ENCODE peak calls at places on chromosomes 1 and 21, in eight cellular contexts. One of them, this sample, is unnamed.
A peak's percentile ranks its signal among the peaks of the same experiment; 100 is the strongest.

GRCh38 chr21:45957551-45957950 is 24.0 kb upstream of the COL6A1 start:
- DNase-seq in NB4: no peak
- DNase-seq in heart left ventricle: no peak
- DNase-seq in IMR-90: no peak
- DNase-seq in body of pancreas: no peak
- DNase-seq in esophagus squamous epithelium: no peak
- DNase-seq in A549: no peak
- DNase-seq in GM12891: no peak
- DNase-seq in this sample: no peak

GRCh38 chr1:202058001-202058908 is 47.9 kb downstream of the ELF3 start:
- DNase-seq in NB4: peak; percentile 49
- DNase-seq in heart left ventricle: no peak
- DNase-seq in IMR-90: peak; percentile 35
- DNase-seq in body of pancreas: no peak
- DNase-seq in esophagus squamous epithelium: no peak
- DNase-seq in A549: peak; percentile 87
- DNase-seq in GM12891: no peak
- DNase-seq in this sample: no peak

GRCh38 chr1:8985915-8986813 is 40.1 kb downstream of the SLC2A7 start:
- DNase-seq in NB4: no peak
- DNase-seq in heart left ventricle: peak; percentile 88
- DNase-seq in IMR-90: peak; percentile 95
- DNase-seq in body of pancreas: peak; percentile 87
- DNase-seq in esophagus squamous epithelium: no peak
- DNase-seq in A549: peak; percentile 67
- DNase-seq in GM12891: no peak
- DNase-seq in this sample: no peak

GRCh38 chr1:30404341-30404740 is 319.0 kb downstream of the MATN1 start:
- DNase-seq in NB4: no peak
- DNase-seq in heart left ventricle: no peak
- DNase-seq in IMR-90: no peak
- DNase-seq in body of pancreas: no peak
- DNase-seq in esophagus squamous epithelium: no peak
- DNase-seq in A549: no peak
- DNase-seq in GM12891: no peak
- DNase-seq in this sample: no peak

GRCh38 chr1:39346876-39347275 is 142.4 kb downstream of the MACF1 start:
- DNase-seq in NB4: no peak
- DNase-seq in heart left ventricle: no peak
- DNase-seq in IMR-90: no peak
- DNase-seq in body of pancreas: no peak
- DNase-seq in esophagus squamous epithelium: no peak
- DNase-seq in A549: no peak
- DNase-seq in GM12891: no peak
- DNase-seq in this sample: no peak

GRCh38 chr1:89812992-89813391 is 7.8 kb upstream of the LRRC8D start:
- DNase-seq in NB4: peak; percentile 60
- DNase-seq in heart left ventricle: no peak
- DNase-seq in IMR-90: peak; percentile 52
- DNase-seq in body of pancreas: no peak
- DNase-seq in esophagus squamous epithelium: no peak
- DNase-seq in A549: no peak
- DNase-seq in GM12891: no peak
- DNase-seq in this sample: no peak

GRCh38 chr1:154329551-154330131 is 4.3 kb downstream of the ATP8B2 start:
- DNase-seq in NB4: no peak
- DNase-seq in heart left ventricle: no peak
- DNase-seq in IMR-90: no peak
- DNase-seq in body of pancreas: no peak
- DNase-seq in esophagus squamous epithelium: no peak
- DNase-seq in A549: no peak
- DNase-seq in GM12891: no peak
- DNase-seq in this sample: peak; percentile 62

GRCh38 chr1:107318932-107319331 is 178.1 kb downstream of the NTNG1 start:
- DNase-seq in NB4: peak; percentile 1
- DNase-seq in heart left ventricle: no peak
- DNase-seq in IMR-90: no peak
- DNase-seq in body of pancreas: no peak
- DNase-seq in esophagus squamous epithelium: no peak
- DNase-seq in A549: no peak
- DNase-seq in GM12891: no peak
- DNase-seq in this sample: no peak

GRCh38 chr1:51147394-51147793 is 45.4 kb downstream of the C1orf185 start:
- DNase-seq in NB4: no peak
- DNase-seq in heart left ventricle: no peak
- DNase-seq in IMR-90: no peak
- DNase-seq in body of pancreas: no peak
- DNase-seq in esophagus squamous epithelium: no peak
- DNase-seq in A549: no peak
- DNase-seq in GM12891: no peak
- DNase-seq in this sample: no peak

GRCh38 chr1:51517361-51518032 is 1.6 kb downstream of the EPS15 start:
- DNase-seq in NB4: peak; percentile 39
- DNase-seq in heart left ventricle: no peak
- DNase-seq in IMR-90: peak; percentile 11
- DNase-seq in body of pancreas: peak; percentile 10
- DNase-seq in esophagus squamous epithelium: no peak
- DNase-seq in A549: peak; percentile 9
- DNase-seq in GM12891: no peak
- DNase-seq in this sample: peak; percentile 37

GRCh38 chr1:35079003-35079930 is at the start of gene ZMYM1:
- DNase-seq in NB4: peak; percentile 84
- DNase-seq in heart left ventricle: peak; percentile 88
- DNase-seq in IMR-90: peak; percentile 83
- DNase-seq in body of pancreas: peak; percentile 86
- DNase-seq in esophagus squamous epithelium: peak; percentile 15
- DNase-seq in A549: peak; percentile 80
- DNase-seq in GM12891: peak; percentile 71
- DNase-seq in this sample: peak; percentile 87
- TF ChIP-seq POLR2A in NB4: peak; percentile 70
- TF ChIP-seq POLR2A in heart left ventricle: no peak
- TF ChIP-seq POLR2A in IMR-90: peak; percentile 64
- TF ChIP-seq POLR2A in body of pancreas: no peak
- TF ChIP-seq POLR2A in esophagus squamous epithelium: no peak
- TF ChIP-seq POLR2A in A549: peak; percentile 35
- TF ChIP-seq POLR2A in GM12891: peak; percentile 63
- TF ChIP-seq POLR2A in this sample: peak; percentile 64

GRCh38 chr1:115408489-115409002 is 70.5 kb upstream of the NGF start:
- DNase-seq in NB4: no peak
- DNase-seq in heart left ventricle: peak; percentile 35
- DNase-seq in IMR-90: no peak
- DNase-seq in body of pancreas: no peak
- DNase-seq in esophagus squamous epithelium: no peak
- DNase-seq in A549: no peak
- DNase-seq in GM12891: no peak
- DNase-seq in this sample: no peak

GRCh38 chr1:115401676-115402075 is 63.6 kb upstream of the NGF start:
- DNase-seq in NB4: no peak
- DNase-seq in heart left ventricle: no peak
- DNase-seq in IMR-90: no peak
- DNase-seq in body of pancreas: no peak
- DNase-seq in esophagus squamous epithelium: no peak
- DNase-seq in A549: no peak
- DNase-seq in GM12891: no peak
- DNase-seq in this sample: no peak

GRCh38 chr1:115400891-115401290 is 62.8 kb upstream of the NGF start:
- DNase-seq in NB4: no peak
- DNase-seq in heart left ventricle: no peak
- DNase-seq in IMR-90: no peak
- DNase-seq in body of pancreas: no peak
- DNase-seq in esophagus squamous epithelium: no peak
- DNase-seq in A549: no peak
- DNase-seq in GM12891: no peak
- DNase-seq in this sample: no peak

GRCh38 chr1:115402753-115403184 is 64.7 kb upstream of the NGF start:
- DNase-seq in NB4: no peak
- DNase-seq in heart left ventricle: no peak
- DNase-seq in IMR-90: no peak
- DNase-seq in body of pancreas: no peak
- DNase-seq in esophagus squamous epithelium: no peak
- DNase-seq in A549: no peak
- DNase-seq in GM12891: no peak
- DNase-seq in this sample: no peak

GRCh38 chr1:115404936-115405335 is 66.9 kb upstream of the NGF start:
- DNase-seq in NB4: no peak
- DNase-seq in heart left ventricle: no peak
- DNase-seq in IMR-90: no peak
- DNase-seq in body of pancreas: no peak
- DNase-seq in esophagus squamous epithelium: no peak
- DNase-seq in A549: no peak
- DNase-seq in GM12891: no peak
- DNase-seq in this sample: no peak
- TF ChIP-seq POLR2A in NB4: no peak
- TF ChIP-seq POLR2A in heart left ventricle: no peak
- TF ChIP-seq POLR2A in IMR-90: no peak
- TF ChIP-seq POLR2A in body of pancreas: no peak
- TF ChIP-seq POLR2A in esophagus squamous epithelium: no peak
- TF ChIP-seq POLR2A in A549: no peak
- TF ChIP-seq POLR2A in GM12891: no peak
- TF ChIP-seq POLR2A in this sample: no peak

GRCh38 chr1:37483785-37484184 is 9.4 kb downstream of the ZC3H12A start:
- DNase-seq in NB4: no peak
- DNase-seq in heart left ventricle: no peak
- DNase-seq in IMR-90: no peak
- DNase-seq in body of pancreas: no peak
- DNase-seq in esophagus squamous epithelium: no peak
- DNase-seq in A549: no peak
- DNase-seq in GM12891: no peak
- DNase-seq in this sample: no peak

GRCh38 chr1:37487619-37487984 is 13.2 kb downstream of the ZC3H12A start:
- DNase-seq in NB4: no peak
- DNase-seq in heart left ventricle: no peak
- DNase-seq in IMR-90: no peak
- DNase-seq in body of pancreas: no peak
- DNase-seq in esophagus squamous epithelium: no peak
- DNase-seq in A549: no peak
- DNase-seq in GM12891: no peak
- DNase-seq in this sample: no peak

GRCh38 chr1:37484325-37485051 is 10.1 kb downstream of the ZC3H12A start:
- DNase-seq in NB4: no peak
- DNase-seq in heart left ventricle: no peak
- DNase-seq in IMR-90: no peak
- DNase-seq in body of pancreas: peak; percentile 61
- DNase-seq in esophagus squamous epithelium: no peak
- DNase-seq in A549: no peak
- DNase-seq in GM12891: no peak
- DNase-seq in this sample: no peak

GRCh38 chr1:37485902-37486679 is 11.7 kb downstream of the ZC3H12A start:
- DNase-seq in NB4: peak; percentile 60
- DNase-seq in heart left ventricle: no peak
- DNase-seq in IMR-90: no peak
- DNase-seq in body of pancreas: no peak
- DNase-seq in esophagus squamous epithelium: no peak
- DNase-seq in A549: no peak
- DNase-seq in GM12891: no peak
- DNase-seq in this sample: no peak

GRCh38 chr1:37486680-37487618 is 12.6 kb downstream of the ZC3H12A start:
- DNase-seq in NB4: peak; percentile 89
- DNase-seq in heart left ventricle: peak; percentile 80
- DNase-seq in IMR-90: peak; percentile 65
- DNase-seq in body of pancreas: peak; percentile 84
- DNase-seq in esophagus squamous epithelium: no peak
- DNase-seq in A549: peak; percentile 69
- DNase-seq in GM12891: peak; percentile 67
- DNase-seq in this sample: peak; percentile 88
- TF ChIP-seq POLR2A in NB4: no peak
- TF ChIP-seq POLR2A in heart left ventricle: no peak
- TF ChIP-seq POLR2A in IMR-90: no peak
- TF ChIP-seq POLR2A in body of pancreas: no peak
- TF ChIP-seq POLR2A in esophagus squamous epithelium: no peak
- TF ChIP-seq POLR2A in A549: no peak
- TF ChIP-seq POLR2A in GM12891: no peak
- TF ChIP-seq POLR2A in this sample: no peak

DNA sequence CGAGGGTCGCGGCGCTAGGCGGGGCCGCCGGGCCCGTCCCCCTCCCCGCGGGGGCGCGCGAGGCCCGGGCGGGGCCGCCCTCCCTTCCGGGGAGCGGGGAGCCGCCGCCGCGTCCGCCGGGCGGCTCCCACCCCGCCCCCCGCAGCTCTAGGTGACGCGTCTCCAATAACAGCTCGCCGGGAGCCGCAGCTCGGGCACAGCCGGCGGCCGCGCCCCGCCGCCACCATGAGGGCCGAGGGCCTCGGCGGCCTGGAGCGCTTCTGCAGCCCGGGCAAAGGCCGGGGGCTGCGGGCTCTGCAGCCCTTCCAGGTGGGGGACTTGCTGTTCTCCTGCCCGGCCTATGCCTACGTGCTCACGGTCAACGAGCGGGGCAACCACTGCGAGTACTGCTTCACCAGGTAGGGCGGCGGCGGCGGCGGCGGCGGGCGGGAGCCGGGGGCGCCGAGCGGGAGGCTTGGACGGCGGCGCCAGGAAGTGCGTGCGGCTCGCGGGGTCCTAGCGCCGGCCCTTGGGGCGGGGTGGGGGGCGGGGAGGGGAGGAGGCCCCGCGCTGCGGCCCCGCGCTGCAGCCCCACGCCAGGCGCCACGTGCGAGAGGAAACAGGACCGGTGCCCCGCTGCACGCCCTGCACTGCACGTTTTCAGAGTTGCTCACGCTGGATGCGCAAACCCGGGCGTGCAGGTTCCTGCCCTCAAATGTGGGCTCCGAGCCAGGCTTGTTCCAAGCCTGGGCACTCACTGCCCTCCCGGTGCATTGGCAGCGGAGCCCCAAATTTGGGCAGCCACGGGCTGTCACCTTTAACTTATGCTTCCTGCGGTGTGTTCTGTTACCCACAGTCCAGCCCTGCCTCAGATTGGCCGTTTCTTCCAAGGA is at the start of gene SMYD2:
- DNase-seq in NB4: peak; percentile 81
- DNase-seq in heart left ventricle: peak; percentile 90
- DNase-seq in IMR-90: peak; percentile 35
- DNase-seq in body of pancreas: peak; percentile 83
- DNase-seq in esophagus squamous epithelium: no peak
- DNase-seq in A549: peak; percentile 53
- DNase-seq in GM12891: peak; percentile 65
- DNase-seq in this sample: peak; percentile 72
- TF ChIP-seq POLR2A in NB4: peak; percentile 54
- TF ChIP-seq POLR2A in heart left ventricle: peak; percentile 69
- TF ChIP-seq POLR2A in IMR-90: no peak
- TF ChIP-seq POLR2A in body of pancreas: peak; percentile 72
- TF ChIP-seq POLR2A in esophagus squamous epithelium: no peak
- TF ChIP-seq POLR2A in A549: peak; percentile 36
- TF ChIP-seq POLR2A in GM12891: peak; percentile 20
- TF ChIP-seq POLR2A in this sample: peak; percentile 13

DNA sequence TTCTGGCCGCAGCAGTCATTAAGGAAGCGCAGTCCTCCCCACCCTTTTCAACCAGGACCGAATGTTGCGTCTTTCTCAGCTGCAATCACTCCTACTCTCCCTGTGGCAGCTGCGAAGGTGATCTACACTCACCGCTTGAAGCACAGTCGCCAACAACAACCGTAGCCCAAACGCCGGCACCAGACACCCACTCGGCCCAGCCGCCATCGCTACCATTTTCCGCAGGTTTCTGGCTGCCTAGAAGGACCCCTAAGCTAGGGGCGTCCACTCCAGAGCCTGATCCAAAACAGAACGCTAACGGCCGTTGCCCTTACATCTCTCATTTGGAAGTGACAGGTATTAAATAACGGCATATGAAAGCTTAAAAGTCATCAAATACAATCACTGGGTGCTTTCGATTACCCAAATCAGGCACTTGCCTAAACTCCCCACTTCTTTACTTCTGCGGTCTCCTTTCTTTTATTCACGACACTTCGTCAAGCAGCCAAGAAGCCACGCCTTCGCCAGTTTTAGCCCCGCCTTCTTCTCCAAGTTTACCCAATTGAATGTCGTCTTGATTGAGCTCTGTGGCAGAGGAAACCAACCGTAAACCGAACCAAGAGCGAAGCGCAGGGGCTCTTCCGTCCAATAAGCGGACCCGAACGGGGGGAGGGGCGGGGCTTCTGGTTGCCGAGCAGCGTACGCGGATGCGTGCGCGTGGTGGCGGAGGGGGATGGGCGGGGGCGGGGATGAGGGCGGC is at the start of gene SELENOF:
- DNase-seq in NB4: peak; percentile 99
- DNase-seq in heart left ventricle: peak; percentile 100
- DNase-seq in IMR-90: peak; percentile 100
- DNase-seq in body of pancreas: peak; percentile 99
- DNase-seq in esophagus squamous epithelium: peak; percentile 96
- DNase-seq in A549: peak; percentile 91
- DNase-seq in GM12891: peak; percentile 68
- DNase-seq in this sample: peak; percentile 100
- TF ChIP-seq POLR2A in NB4: peak; percentile 93
- TF ChIP-seq POLR2A in heart left ventricle: peak; percentile 30
- TF ChIP-seq POLR2A in IMR-90: peak; percentile 83
- TF ChIP-seq POLR2A in body of pancreas: no peak
- TF ChIP-seq POLR2A in esophagus squamous epithelium: peak; percentile 43
- TF ChIP-seq POLR2A in A549: peak; percentile 72
- TF ChIP-seq POLR2A in GM12891: peak; percentile 81
- TF ChIP-seq POLR2A in this sample: peak; percentile 91

This sample was measured in erythroblast.